ENCODE peak calls at places on chromosomes 16 and 17, in four cellular contexts. Z, A, V and X are unnamed samples.
A peak's percentile ranks its signal among the peaks of the same experiment; 100 is the strongest.

GRCh38 chr16:71540-72341 is 690 bp downstream of the RHBDF1 start:
- DNase-seq in Z (peak; percentile 54), A (no peak), V (peak; percentile 97), X (no peak)

GRCh38 chr16:24971718-24972117 is 43.5 kb downstream of the ARHGAP17 start:
- DNase-seq in Z (no peak), A (no peak), V (no peak), X (no peak)

GRCh38 chr16:84867696-84868095 is 47.9 kb downstream of the CRISPLD2 start:
- DNase-seq in Z (no peak), A (no peak), V (no peak), X (no peak)

GRCh38 chr16:12507366-12507765 is 296.3 kb downstream of the CPPED1 start:
- DNase-seq in Z (no peak), A (no peak), V (no peak), X (no peak)

GRCh38 chr16:75130150-75130771 is 13.7 kb upstream of the LDHD start:
- DNase-seq in Z (no peak), A (no peak), V (no peak), X (no peak)

GRCh38 chr16:88737298-88738166 is 31.2 kb downstream of the CTU2 start:
- DNase-seq in Z (peak; percentile 36), A (peak; percentile 29), V (peak; percentile 81), X (peak; percentile 72)

GRCh38 chr16:15950167-15950854 is 895 bp downstream of the ABCC1 start:
- DNase-seq in Z (peak; percentile 23), A (no peak), V (peak; percentile 42), X (peak; percentile 14)

GRCh38 chr16:1385232-1385631 is 29.3 kb downstream of the UNKL start:
- DNase-seq in Z (no peak), A (no peak), V (no peak), X (no peak)

GRCh38 chr17:4394208-4395110 is 28.0 kb upstream of the UBE2G1 start:
- DNase-seq in Z (no peak), A (no peak), V (peak; percentile 45), X (no peak)

GRCh38 chr16:11253009-11253994 is 2.7 kb downstream of the SOCS1 start:
- DNase-seq in Z (no peak), A (no peak), V (no peak), X (no peak)

GRCh38 chr16:29815032-29815721 is 775 bp upstream of the PAGR1 start:
- DNase-seq in Z (no peak), A (no peak), V (no peak), X (no peak)

GRCh38 chr17:4777969-4778760 is 6.5 kb downstream of the TM4SF5 start:
- DNase-seq in Z (peak; percentile 13), A (no peak), V (no peak), X (no peak)

GRCh38 chr16:2026461-2027023 is at the start of gene NHERF2:
- DNase-seq in Z (no peak), A (no peak), V (peak; percentile 53), X (no peak)

GRCh38 chr16:87834668-87835473 is 34.4 kb downstream of the SLC7A5 start:
- DNase-seq in Z (no peak), A (no peak), V (no peak), X (no peak)

GRCh38 chr16:64440421-64440831 is 681.4 kb downstream of the CDH11 start:
- DNase-seq in Z (peak; percentile 96), A (peak; percentile 90), V (no peak), X (no peak)

GRCh38 chr16:11082860-11083388 is 138.6 kb downstream of the CLEC16A start:
- DNase-seq in Z (no peak), A (no peak), V (no peak), X (no peak)

GRCh38 chr16:4373909-4374742 is 2.5 kb downstream of the VASN start:
- DNase-seq in Z (peak; percentile 88), A (peak; percentile 93), V (peak; percentile 70), X (peak; percentile 42)

GRCh38 chr16:56615353-56615752 is 7.0 kb downstream of the MT2A start:
- DNase-seq in Z (no peak), A (no peak), V (no peak), X (no peak)

GRCh38 chr17:57006040-57006439 is 28.1 kb downstream of the SCPEP1 start:
- DNase-seq in Z (no peak), A (no peak), V (no peak), X (no peak)

GRCh38 chr16:32116080-32116479 is 137.0 kb upstream of the TP53TG3D start:
- DNase-seq in Z (no peak), A (no peak), V (no peak), X (no peak)

GRCh38 chr17:48767263-48767774 is 38.8 kb upstream of the HOXB13 start:
- DNase-seq in Z (no peak), A (no peak), V (no peak), X (peak; percentile 6)

GRCh38 chr17:19579867-19580565 is 46.4 kb downstream of the SLC47A1 start:
- DNase-seq in Z (no peak), A (no peak), V (no peak), X (peak; percentile 40)

GRCh38 chr17:1484586-1485310 is 7.7 kb downstream of the MYO1C start:
- DNase-seq in Z (no peak), A (no peak), V (no peak), X (no peak)

GRCh38 chr17:31490019-31490383 is 98.5 kb downstream of the RAB11FIP4 start:
- DNase-seq in Z (no peak), A (no peak), V (no peak), X (no peak)

GRCh38 chr17:8991514-8992285 is 26.2 kb upstream of the PIK3R5 start:
- DNase-seq in Z (peak; percentile 28), A (peak; percentile 20), V (peak; percentile 61), X (no peak)

GRCh38 chr17:59154335-59154720 is 658 bp downstream of the SKA2 start:
- DNase-seq in Z (peak; percentile 25), A (no peak), V (peak; percentile 39), X (no peak)

GRCh38 chr16:280552-280951 is at the start of gene ARHGDIG:
- DNase-seq in Z (no peak), A (no peak), V (no peak), X (no peak)

GRCh38 chr16:14628806-14629611 is 1.1 kb downstream of the PARN start:
- DNase-seq in Z (no peak), A (no peak), V (no peak), X (no peak)

GRCh38 chr16:35562471-35562870 is 2103.1 kb downstream of the TP53TG3F start:
- DNase-seq in Z (no peak), A (no peak), V (no peak), X (no peak)

DNA sequence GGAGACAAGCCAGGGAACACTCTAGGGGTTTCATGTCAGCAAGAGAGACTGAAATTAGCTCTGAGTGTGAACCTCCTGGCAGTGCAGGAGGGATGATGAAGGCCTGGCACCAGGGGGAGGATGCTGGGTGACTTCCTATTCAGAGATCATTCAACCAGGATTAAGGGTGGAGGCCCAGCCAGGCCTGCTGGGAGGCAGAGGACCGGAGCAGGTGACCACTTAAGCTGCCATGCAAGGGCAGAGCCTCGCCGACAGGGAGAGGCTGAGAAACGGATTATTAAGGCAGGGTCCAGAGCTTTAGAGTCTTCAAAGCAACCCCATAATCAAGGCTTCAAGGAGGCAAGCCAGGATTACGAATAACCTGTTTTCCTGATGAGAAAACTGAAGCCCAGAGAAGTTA is 10.6 kb upstream of the SRCIN1 start:
- DNase-seq in Z (no peak), A (no peak), V (no peak), X (no peak)
- H3K27me3 ChIP-seq in Z (peaks cover 10% of the 10 kb centered on the region), A (peaks cover 57% of the 10 kb centered on the region), V (no peaks in the 10 kb centered on the region), X (no peaks in the 10 kb centered on the region)

GRCh38 chr16:52545157-52545543 is 1.8 kb downstream of the TOX3 start:
- DNase-seq in Z (no peak), A (no peak), V (no peak), X (no peak)
- H3K4me3 ChIP-seq in Z (no peak overlapping the region), A (no peak overlapping the region), V (peak overlapping the region; percentile 34), X (peak overlapping the region; percentile 66)

GRCh38 chr17:51004249-51004648 is 116.4 kb downstream of the SPAG9 start:
- DNase-seq in Z (no peak), A (no peak), V (no peak), X (no peak)
- H3K27ac ChIP-seq in Z (no peak overlapping the region), A (no peak overlapping the region), V (no peak overlapping the region), X (no peak overlapping the region)

DNA sequence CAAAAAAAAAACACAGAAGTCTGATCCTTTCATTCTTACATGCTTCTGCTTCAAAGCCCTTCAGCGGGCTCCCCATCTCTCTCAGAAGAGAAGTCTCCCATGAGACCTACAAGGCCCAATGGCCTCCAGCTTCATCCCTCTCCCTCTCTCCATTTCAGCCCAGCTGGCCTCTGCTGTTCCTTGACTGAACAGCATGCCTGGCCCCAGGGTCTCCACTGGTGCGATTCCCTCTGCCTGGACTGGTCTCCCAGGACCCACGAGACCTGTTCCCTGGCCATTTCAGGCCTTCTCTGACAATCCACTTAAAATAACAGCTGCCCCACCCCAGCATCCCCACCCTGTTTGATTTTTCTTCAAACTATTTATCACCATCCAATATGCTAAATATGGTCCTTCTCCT is 91.2 kb downstream of the AIPL1 start:
- DNase-seq in Z (no peak), A (no peak), V (no peak), X (no peak)
- H3K27me3 ChIP-seq in Z (no peaks in the 10 kb centered on the region), A (no peaks in the 10 kb centered on the region), V (no peaks in the 10 kb centered on the region), X (no peaks in the 10 kb centered on the region)

GRCh38 chr17:41678907-41679739 is 9.6 kb upstream of the EIF1 start:
- DNase-seq in Z (no peak), A (no peak), V (no peak), X (no peak)
- H3K4me3 ChIP-seq in Z (peak overlapping the region; percentile 12), A (no peak overlapping the region), V (no peak overlapping the region), X (no peak overlapping the region)

GRCh38 chr17:68697850-68698313 is 96.7 kb upstream of the FAM20A start:
- DNase-seq in Z (peak; percentile 17), A (no peak), V (no peak), X (no peak)
- H3K27ac ChIP-seq in Z (peak overlapping the region; percentile 19), A (peak overlapping the region; percentile 73), V (no peak overlapping the region), X (no peak overlapping the region)

GRCh38 chr16:86498661-86499493 is 11.4 kb upstream of the FOXF1 start:
- DNase-seq in Z (no peak), A (no peak), V (no peak), X (no peak)
- H3K27me3 ChIP-seq in Z (peaks cover 93% of the 10 kb centered on the region), A (no peaks in the 10 kb centered on the region), V (peaks cover 58% of the 10 kb centered on the region), X (peaks cover 100% of the 10 kb centered on the region)